ENCODE peak calls at places on chromosomes 13 and 19, in ten cellular contexts. L is T1000; U is ovary; B is A673; K is left ventricle myocardium inferior; J is GDM1; P is stimulated activated effector memory CD8-positive, alpha-beta T cell treated with anti-CD3 and anti-CD28 coated beads, Interleukin-12 subunit alpha, Interleukin-12 subunit beta, amount 100 ng/mL, for 72 hours; N is mesendoderm; M is cardiac muscle cell; O is substantia nigra. R is an unnamed sample.

GRCh38 chr13:80141114-80141849 is 199.6 kb downstream of the SPRY2 start:
- DNase-seq in L (no peak), U (peak), B (peak), K (peak), J (no peak), P (no peak), N (peak), M (peak), O (peak), R (peak)

GRCh38 chr19:3055741-3056453 is 6.4 kb downstream of the TLE5 start:
- DNase-seq in L (no peak), U (peak), B (no peak), K (no peak), J (no peak), P (no peak), N (peak), M (no peak), O (no peak), R (peak)

GRCh38 chr13:51618626-51619025 is 34.4 kb downstream of the WDFY2 start:
- DNase-seq in L (no peak), U (no peak), B (no peak), K (no peak), J (no peak), P (no peak), N (no peak), M (no peak), O (no peak), R (no peak)

GRCh38 chr19:51689751-51690358 is 3.3 kb upstream of the SPACA6 start:
- DNase-seq in L (no peak), U (peak), B (peak), K (peak), J (no peak), P (no peak), N (peak), M (peak), O (no peak), R (peak)

GRCh38 chr19:6528544-6529121 is 2.2 kb upstream of the TNFSF9 start:
- DNase-seq in L (no peak), U (no peak), B (no peak), K (peak), J (peak), P (no peak), N (peak), M (peak), O (peak), R (peak)

GRCh38 chr19:29665826-29666633 is 769 bp downstream of the PLEKHF1 start:
- DNase-seq in L (no peak), U (peak), B (no peak), K (peak), J (no peak), P (no peak), N (peak), M (peak), O (no peak), R (no peak)

GRCh38 chr13:73973156-73973555 is 161.0 kb downstream of the KLF12 start:
- DNase-seq in L (no peak), U (no peak), B (no peak), K (no peak), J (no peak), P (no peak), N (no peak), M (no peak), O (no peak), R (no peak)

GRCh38 chr13:84439108-84439507 is 556.8 kb upstream of the SLITRK1 start:
- DNase-seq in L (no peak), U (no peak), B (peak), K (no peak), J (no peak), P (no peak), N (no peak), M (no peak), O (no peak), R (no peak)

GRCh38 chr13:24700539-24700938 is 20.3 kb downstream of the ATP12A start:
- DNase-seq in L (no peak), U (no peak), B (no peak), K (no peak), J (no peak), P (no peak), N (no peak), M (no peak), O (no peak), R (no peak)

GRCh38 chr19:7789447-7789846 is 26.4 kb downstream of the CLEC4M start:
- DNase-seq in L (no peak), U (no peak), B (no peak), K (no peak), J (no peak), P (no peak), N (peak), M (no peak), O (no peak), R (no peak)

GRCh38 chr19:48480476-48481190 is 11.5 kb downstream of the CYTH2 start:
- DNase-seq in L (no peak), U (peak), B (peak), K (peak), J (no peak), P (peak), N (no peak), M (no peak), O (peak), R (peak)

GRCh38 chr19:36140289-36141038 is 598 bp downstream of the CAPNS1 start:
- DNase-seq in L (peak), U (peak), B (peak), K (peak), J (no peak), P (no peak), N (peak), M (peak), O (no peak), R (peak)

GRCh38 chr19:8358948-8359347 is 5.0 kb upstream of the ANGPTL4 start:
- DNase-seq in L (no peak), U (no peak), B (no peak), K (no peak), J (no peak), P (no peak), N (no peak), M (no peak), O (no peak), R (no peak)

GRCh38 chr19:10088949-10089554 is 2.9 kb downstream of the SHFL start:
- DNase-seq in L (no peak), U (no peak), B (no peak), K (no peak), J (no peak), P (no peak), N (no peak), M (no peak), O (no peak), R (no peak)

GRCh38 chr13:29905845-29906244 is 55.4 kb upstream of the UBL3 start:
- DNase-seq in L (no peak), U (no peak), B (peak), K (no peak), J (peak), P (no peak), N (no peak), M (no peak), O (no peak), R (no peak)

GRCh38 chr13:100497394-100497793 is 91.2 kb downstream of the GGACT start:
- DNase-seq in L (no peak), U (no peak), B (no peak), K (no peak), J (no peak), P (no peak), N (peak), M (no peak), O (no peak), R (no peak)

GRCh38 chr13:33472446-33472845 is 186.9 kb upstream of the STARD13 start:
- DNase-seq in L (no peak), U (no peak), B (no peak), K (no peak), J (no peak), P (no peak), N (no peak), M (no peak), O (no peak), R (no peak)

GRCh38 chr13:21304256-21304655 is 127.8 kb downstream of the MRPL57 start:
- DNase-seq in L (no peak), U (no peak), B (no peak), K (no peak), J (no peak), P (no peak), N (no peak), M (no peak), O (no peak), R (no peak)

GRCh38 chr13:35988648-35989081 is 142.5 kb downstream of the DCLK1 start:
- DNase-seq in L (no peak), U (no peak), B (peak), K (no peak), J (no peak), P (no peak), N (peak), M (no peak), O (no peak), R (no peak)

GRCh38 chr19:12364391-12365093 is 941 bp downstream of the ZNF442 start:
- DNase-seq in L (peak), U (peak), B (peak), K (peak), J (no peak), P (peak), N (peak), M (peak), O (no peak), R (peak)

GRCh38 chr13:77980592-77980991 is 62.0 kb upstream of the EDNRB start:
- DNase-seq in L (no peak), U (no peak), B (peak), K (no peak), J (no peak), P (no peak), N (peak), M (peak), O (no peak), R (no peak)

GRCh38 chr13:102978168-102978567 is 88.0 kb downstream of the SLC10A2 start:
- DNase-seq in L (no peak), U (no peak), B (no peak), K (no peak), J (no peak), P (no peak), N (no peak), M (no peak), O (no peak), R (no peak)

GRCh38 chr19:8050274-8051096 is 2.1 kb upstream of the CCL25 start:
- DNase-seq in L (no peak), U (peak), B (peak), K (peak), J (peak), P (peak), N (peak), M (peak), O (peak), R (peak)

GRCh38 chr19:45496349-45496953 is 396 bp downstream of the RTN2 start:
- DNase-seq in L (no peak), U (no peak), B (peak), K (no peak), J (no peak), P (peak), N (peak), M (peak), O (no peak), R (no peak)

GRCh38 chr13:83716121-83716520 is 166.2 kb downstream of the SLITRK1 start:
- DNase-seq in L (no peak), U (no peak), B (peak), K (no peak), J (no peak), P (no peak), N (peak), M (no peak), O (no peak), R (no peak)

GRCh38 chr13:59677966-59678814 is 485.5 kb downstream of the DIAPH3 start:
- DNase-seq in L (no peak), U (no peak), B (peak), K (no peak), J (peak), P (no peak), N (peak), M (peak), O (no peak), R (peak)

GRCh38 chr19:2385053-2385721 is 25.1 kb downstream of the TMPRSS9 start:
- DNase-seq in L (peak), U (no peak), B (peak), K (no peak), J (no peak), P (no peak), N (peak), M (peak), O (no peak), R (no peak)

GRCh38 chr19:33048806-33049676 is 15.6 kb downstream of the RHPN2 start:
- DNase-seq in L (no peak), U (no peak), B (no peak), K (no peak), J (no peak), P (no peak), N (no peak), M (peak), O (no peak), R (no peak)

GRCh38 chr13:68304287-68304893 is 1074.3 kb upstream of the PCDH9 start:
- DNase-seq in L (no peak), U (no peak), B (peak), K (no peak), J (no peak), P (no peak), N (peak), M (peak), O (no peak), R (peak)

GRCh38 chr13:107138468-107138867 is 570.5 kb upstream of the ARGLU1 start:
- DNase-seq in L (no peak), U (no peak), B (no peak), K (no peak), J (no peak), P (no peak), N (peak), M (no peak), O (no peak), R (peak)

GRCh38 chr19:48252625-48253024 is 3.1 kb downstream of the CARD8 start:
- DNase-seq in L (no peak), U (no peak), B (no peak), K (no peak), J (no peak), P (no peak), N (no peak), M (no peak), O (no peak), R (no peak)